ENCODE peak calls at places on chromosomes 12 and 14, in ten cellular contexts. T, W, Y, E, D, M, P, K, G and Q are unnamed samples.

GRCh38 chr14:88983755-88984154 is 159.3 kb downstream of the TTC8 start:
- DNase-seq in W (no peak), Y (no peak), P (no peak), E (peak), D (no peak), K (no peak), G (no peak), M (no peak), T (no peak), Q (no peak)

GRCh38 chr14:91059576-91060471 is 617 bp downstream of the RPS6KA5 start:
- DNase-seq in G (peak), Y (peak), W (peak), D (peak), P (peak), E (peak), M (peak), K (peak), T (peak), Q (peak)

GRCh38 chr12:58583956-58584355 is 336.3 kb downstream of the LRIG3 start:
- DNase-seq in P (no peak), Y (no peak), M (no peak), K (no peak), W (no peak), D (no peak), G (no peak), E (no peak), T (no peak), Q (no peak)

GRCh38 chr14:58722433-58722832 is 84.7 kb downstream of the DACT1 start:
- DNase-seq in M (no peak), K (no peak), D (no peak), W (no peak), P (no peak), G (no peak), T (no peak), E (no peak), Y (no peak), Q (no peak)

GRCh38 chr14:61438036-61438435 is 116.7 kb downstream of the PRKCH start:
- DNase-seq in E (no peak), Y (no peak), K (peak), W (no peak), D (no peak), T (no peak), P (no peak), G (no peak), M (peak), Q (no peak)

GRCh38 chr14:76908834-76909233 is 82.6 kb downstream of the LRRC74A start:
- DNase-seq in Y (peak), P (no peak), K (peak), T (peak), E (no peak), D (no peak), W (no peak), G (peak), M (peak), Q (no peak)

GRCh38 chr14:52307870-52308269 is 6.2 kb upstream of the PTGER2 start:
- DNase-seq in Y (no peak), M (no peak), T (no peak), E (no peak), G (no peak), P (no peak), W (no peak), K (no peak), D (no peak), Q (no peak)

GRCh38 chr14:74504412-74504811 is 10.8 kb downstream of the ISCA2 start:
- DNase-seq in G (no peak), M (no peak), K (no peak), E (peak), P (no peak), Y (no peak), W (no peak), D (no peak), T (no peak), Q (no peak)

GRCh38 chr12:109033239-109034196 is 12.7 kb upstream of the SVOP start:
- DNase-seq in M (no peak), E (no peak), P (no peak), K (no peak), Y (no peak), G (no peak), W (no peak), D (no peak), T (no peak), Q (no peak)

GRCh38 chr14:76968621-76969063 is 59.9 kb downstream of the IRF2BPL start:
- DNase-seq in M (no peak), T (no peak), W (no peak), Y (no peak), G (no peak), E (peak), K (no peak), P (no peak), D (no peak), Q (no peak)

GRCh38 chr12:83461326-83461985 is 774.8 kb downstream of the TMTC2 start:
- DNase-seq in E (no peak), T (no peak), M (no peak), D (no peak), W (no peak), Y (no peak), P (no peak), K (no peak), G (no peak), Q (no peak)

GRCh38 chr12:92365836-92366235 is 220.2 kb upstream of the BTG1 start:
- DNase-seq in W (no peak), P (no peak), T (no peak), E (no peak), Y (no peak), K (no peak), D (no peak), G (no peak), M (no peak), Q (no peak)

GRCh38 chr14:104600141-104600643 is 4.4 kb downstream of the TMEM179 start:
- DNase-seq in Y (no peak), D (no peak), G (peak), K (no peak), E (no peak), P (no peak), M (no peak), T (no peak), W (no peak), Q (no peak)

GRCh38 chr12:104154286-104154685 is 16.3 kb upstream of the NFYB start:
- DNase-seq in Y (no peak), D (no peak), P (no peak), T (no peak), K (no peak), G (no peak), E (no peak), W (no peak), M (no peak), Q (no peak)

GRCh38 chr14:32588448-32589320 is 259.6 kb downstream of the AKAP6 start:
- DNase-seq in K (no peak), M (no peak), W (no peak), P (no peak), D (no peak), Y (no peak), T (peak), E (peak), G (no peak), Q (no peak)

GRCh38 chr12:89768586-89769482 is 60.2 kb upstream of the ATP2B1 start:
- DNase-seq in T (peak), K (no peak), D (no peak), G (no peak), W (no peak), Y (no peak), M (no peak), P (no peak), E (no peak), Q (no peak)

GRCh38 chr12:22624573-22624907 is 431 bp upstream of the ETNK1 start:
- DNase-seq in D (no peak), P (no peak), Y (no peak), E (no peak), T (no peak), K (no peak), G (no peak), M (no peak), W (no peak), Q (no peak)

GRCh38 chr12:110983811-110984210 is 63.4 kb upstream of the MYL2 start:
- DNase-seq in D (no peak), E (no peak), G (no peak), Y (no peak), T (no peak), W (no peak), P (no peak), K (no peak), M (no peak), Q (no peak)

GRCh38 chr12:95262808-95263207 is 45.2 kb downstream of the VEZT start:
- DNase-seq in T (no peak), W (no peak), M (no peak), Y (no peak), K (no peak), G (no peak), P (no peak), E (no peak), D (no peak), Q (no peak)

GRCh38 chr14:52692248-52692962 is 3.0 kb downstream of the ERO1A start:
- DNase-seq in T (peak), Y (no peak), G (no peak), D (no peak), W (no peak), K (peak), P (no peak), M (peak), E (no peak), Q (no peak)

GRCh38 chr12:25184132-25184531 is 10.8 kb downstream of the DNAI7 start:
- DNase-seq in Y (no peak), K (no peak), T (no peak), G (no peak), E (no peak), P (no peak), W (no peak), M (no peak), D (no peak), Q (no peak)

GRCh38 chr12:76790564-76791552 is 26.9 kb downstream of the ZDHHC17 start:
- DNase-seq in T (peak), E (no peak), M (no peak), P (no peak), K (peak), Y (no peak), D (no peak), W (no peak), G (no peak), Q (no peak)

GRCh38 chr12:131233737-131234474 is 280.2 kb downstream of the ADGRD1 start:
- DNase-seq in Y (no peak), D (no peak), K (no peak), M (no peak), W (no peak), T (no peak), P (no peak), G (peak), E (no peak), Q (no peak)

GRCh38 chr12:115574831-115575230 is 702.7 kb downstream of the MED13L start:
- DNase-seq in T (no peak), Y (no peak), G (no peak), W (no peak), E (no peak), M (no peak), P (no peak), D (no peak), K (no peak), Q (no peak)

GRCh38 chr12:31872831-31873604 is 86.2 kb upstream of the RESF1 start:
- DNase-seq in E (no peak), P (no peak), W (no peak), Y (no peak), M (no peak), G (no peak), T (no peak), K (no peak), D (no peak), Q (no peak)

GRCh38 chr14:104126753-104127152 is 11.6 kb upstream of the KIF26A start:
- DNase-seq in E (no peak), D (no peak), G (no peak), M (no peak), P (no peak), T (no peak), W (no peak), Y (peak), K (no peak), Q (no peak)

GRCh38 chr12:75783093-75783877 is 248.3 kb downstream of the PHLDA1 start:
- DNase-seq in T (no peak), D (no peak), W (peak), E (no peak), K (no peak), G (no peak), Y (peak), P (no peak), M (no peak), Q (no peak)

GRCh38 chr14:99728981-99729451 is 44.9 kb downstream of the CYP46A1 start:
- DNase-seq in P (no peak), G (peak), Y (no peak), K (no peak), M (no peak), W (no peak), E (peak), D (no peak), T (no peak), Q (no peak)

GRCh38 chr14:93090826-93091583 is 24.7 kb downstream of the ITPK1 start:
- DNase-seq in P (no peak), E (no peak), K (no peak), T (no peak), W (peak), D (peak), G (no peak), Y (peak), M (no peak), Q (no peak)

GRCh38 chr12:110591508-110592051 is 8.5 kb upstream of the PPTC7 start:
- DNase-seq in M (no peak), E (peak), P (no peak), G (no peak), D (no peak), W (no peak), Y (no peak), T (peak), K (no peak), Q (no peak)

GRCh38 chr12:106082216-106083175 is 56.3 kb downstream of the NUAK1 start:
- DNase-seq in E (no peak), M (no peak), P (no peak), T (no peak), Y (no peak), D (no peak), K (no peak), W (no peak), G (no peak), Q (no peak)

GRCh38 chr12:106079148-106079738 is 59.5 kb downstream of the NUAK1 start:
- DNase-seq in M (no peak), D (no peak), P (no peak), K (no peak), Y (no peak), T (no peak), G (no peak), E (peak), W (no peak), Q (no peak)

GRCh38 chr12:106081606-106082005 is 57.1 kb downstream of the NUAK1 start:
- DNase-seq in G (no peak), Y (no peak), D (no peak), E (no peak), T (no peak), W (no peak), K (no peak), P (no peak), M (no peak), Q (no peak)

GRCh38 chr12:106080111-106080732 is 58.5 kb downstream of the NUAK1 start:
- DNase-seq in W (no peak), P (no peak), K (no peak), D (no peak), Y (no peak), M (no peak), G (no peak), E (peak), T (no peak), Q (no peak)

DNA sequence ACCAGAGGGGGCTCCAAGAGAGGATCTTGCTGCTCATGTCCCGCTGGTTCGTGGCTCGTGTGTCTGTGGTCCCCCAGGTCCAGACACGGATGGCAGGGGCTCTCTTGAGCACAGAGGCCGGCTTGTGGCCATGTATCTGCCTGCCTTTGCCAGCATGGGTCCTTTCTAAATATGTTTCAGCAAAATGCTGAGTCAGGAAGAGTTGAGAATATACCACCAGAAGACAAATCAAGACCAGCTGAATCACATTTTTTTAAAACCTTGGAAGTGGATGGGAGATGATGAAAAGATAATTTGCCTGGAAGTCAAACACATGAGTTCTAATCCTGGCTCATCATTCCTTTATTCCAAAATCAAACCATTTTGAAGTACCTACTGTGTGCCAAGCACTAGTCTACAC is 58.0 kb downstream of the NUAK1 start:
- DNase-seq in Y (no peak), M (no peak), P (no peak), T (no peak), E (no peak), W (no peak), K (no peak), G (no peak), D (no peak), Q (no peak)
- H3K27ac ChIP-seq in Y (peak), M (no peak), P (no peak), T (no peak), E (peak), W (peak), K (no peak), G (peak), D (no peak), Q (peak)

GRCh38 chr12:4293299-4293941 is 19.9 kb downstream of the CCND2 start:
- DNase-seq in P (no peak), E (no peak), G (no peak), W (no peak), Y (no peak), T (no peak), K (no peak), M (no peak), D (no peak), Q (no peak)
- H3K27ac ChIP-seq in P (peak), E (peak), G (no peak), W (no peak), Y (no peak), T (peak), K (no peak), M (peak), D (no peak), Q (no peak)

DNA sequence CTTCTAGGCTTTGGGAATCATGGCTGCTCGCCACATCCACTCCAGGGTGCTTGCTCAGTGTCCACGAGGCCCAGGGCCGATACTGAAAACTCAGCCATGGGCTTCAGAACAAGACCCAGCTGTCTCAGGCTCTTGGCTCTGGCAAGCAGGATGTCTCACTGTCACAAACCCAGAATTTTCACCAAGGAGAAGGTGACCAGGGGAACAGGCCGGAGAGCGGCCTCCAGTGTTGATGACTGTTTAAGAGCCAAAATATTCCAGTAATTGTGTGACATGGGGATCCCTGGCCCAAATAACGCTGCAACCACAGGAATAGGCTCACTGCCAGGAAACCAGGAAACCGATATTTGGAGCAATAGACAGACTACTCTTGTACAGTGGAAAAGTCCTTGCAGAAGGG is 9.8 kb upstream of the SERPINA5 start:
- DNase-seq in P (no peak), E (no peak), T (no peak), M (no peak), W (no peak), D (no peak), K (no peak), Y (peak), G (no peak), Q (no peak)
- H3K27ac ChIP-seq in P (peak), E (no peak), T (no peak), M (no peak), W (peak), D (no peak), K (no peak), Y (no peak), G (peak), Q (peak)

GRCh38 chr12:19222566-19222965 is 93.0 kb downstream of the PLEKHA5 start:
- DNase-seq in E (no peak), M (no peak), P (no peak), G (no peak), K (no peak), Y (no peak), T (no peak), D (no peak), W (no peak), Q (no peak)

GRCh38 chr12:19223695-19224094 is 94.2 kb downstream of the PLEKHA5 start:
- DNase-seq in E (no peak), M (no peak), W (no peak), G (no peak), K (no peak), T (no peak), P (no peak), Y (no peak), D (no peak), Q (no peak)

GRCh38 chr12:19223018-19223417 is 93.5 kb downstream of the PLEKHA5 start:
- DNase-seq in T (peak), G (no peak), D (no peak), K (no peak), W (no peak), M (no peak), E (no peak), Y (no peak), P (no peak), Q (no peak)

GRCh38 chr12:19220205-19220604 is 90.7 kb downstream of the PLEKHA5 start:
- DNase-seq in W (no peak), D (no peak), M (no peak), E (no peak), K (no peak), Y (no peak), P (no peak), T (no peak), G (no peak), Q (no peak)

GRCh38 chr12:19220861-19221466 is 91.4 kb downstream of the PLEKHA5 start:
- DNase-seq in M (no peak), W (no peak), Y (no peak), D (no peak), T (no peak), K (no peak), P (no peak), G (no peak), E (no peak), Q (no peak)
- H3K27ac ChIP-seq in M (no peak), W (no peak), Y (no peak), D (no peak), T (no peak), K (no peak), P (no peak), G (no peak), E (no peak), Q (no peak)

GRCh38 chr14:64763089-64763782 is 59.0 kb downstream of the PLEKHG3 start:
- DNase-seq in E (no peak), T (no peak), M (no peak), P (no peak), D (no peak), W (no peak), Y (no peak), G (peak), K (no peak), Q (no peak)
- H3K27ac ChIP-seq in E (no peak), T (no peak), M (no peak), P (peak), D (no peak), W (peak), Y (no peak), G (no peak), K (no peak), Q (no peak)

GRCh38 chr12:124500232-124501079 is 67.0 kb downstream of the NCOR2 start:
- DNase-seq in Y (no peak), W (peak), K (no peak), D (no peak), T (no peak), E (peak), M (no peak), P (no peak), G (peak), Q (no peak)

GRCh38 chr12:124502379-124502778 is 65.0 kb downstream of the NCOR2 start:
- DNase-seq in T (no peak), K (no peak), G (no peak), M (no peak), Y (no peak), W (peak), P (no peak), D (no peak), E (no peak), Q (no peak)

GRCh38 chr12:124499873-124500231 is 67.6 kb downstream of the NCOR2 start:
- DNase-seq in M (no peak), G (no peak), K (no peak), P (no peak), W (no peak), D (no peak), Y (no peak), E (peak), T (no peak), Q (no peak)

GRCh38 chr12:124501827-124502226 is 65.6 kb downstream of the NCOR2 start:
- DNase-seq in W (peak), E (no peak), M (no peak), K (no peak), T (no peak), D (no peak), G (no peak), P (no peak), Y (no peak), Q (no peak)

GRCh38 chr12:124501080-124501642 is 66.3 kb downstream of the NCOR2 start:
- DNase-seq in P (no peak), K (no peak), M (no peak), D (no peak), G (no peak), E (peak), Y (no peak), W (peak), T (no peak), Q (no peak)
- H3K27ac ChIP-seq in P (peak), K (no peak), M (no peak), D (peak), G (peak), E (peak), Y (peak), W (peak), T (no peak), Q (peak)

DNA sequence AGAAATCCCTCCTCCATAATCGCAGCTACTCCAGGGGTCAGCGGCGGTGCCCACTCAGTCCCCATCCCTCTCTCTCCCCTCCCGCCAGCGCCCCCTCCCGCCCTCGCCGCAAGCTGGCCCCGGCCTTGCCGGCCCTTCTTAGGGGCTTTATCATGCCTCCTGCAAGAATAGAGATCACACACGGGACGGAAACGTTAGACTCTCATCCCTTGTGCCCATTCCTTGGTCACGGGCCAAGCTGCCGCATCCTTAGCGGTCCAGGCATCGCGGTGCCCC is 681 bp upstream of the COX14 start:
- DNase-seq in P (peak), D (no peak), Y (no peak), K (no peak), E (no peak), W (no peak), T (no peak), M (no peak), G (no peak), Q (no peak)
- H3K27ac ChIP-seq in P (peak), D (peak), Y (peak), K (no peak), E (no peak), W (peak), T (peak), M (peak), G (peak), Q (peak)